ENCODE peak calls at places on chromosomes 2 and 18, in eight cellular contexts. B, E, R, A, P, O, Y and W are unnamed samples.

GRCh38 chr18:74063552-74063951 is 84.1 kb downstream of the FBXO15 start:
- DNase-seq in B (no peak), E (no peak), R (no peak), A (no peak), P (no peak), O (no peak), Y (no peak), W (no peak)

GRCh38 chr2:174522553-174522952 is 35.7 kb upstream of the GPR155 start:
- DNase-seq in B (no peak), E (no peak), R (no peak), A (no peak), P (no peak), O (peak; percentile 29), Y (no peak), W (peak; percentile 25)

GRCh38 chr2:191691016-191691725 is 13.2 kb downstream of the NABP1 start:
- DNase-seq in B (peak; percentile 55), E (no peak), R (no peak), A (peak; percentile 75), P (peak; percentile 26), O (peak; percentile 81), Y (peak; percentile 6), W (peak; percentile 90)

GRCh38 chr2:72573232-72573631 is 252.6 kb downstream of the EXOC6B start:
- DNase-seq in B (no peak), E (no peak), R (no peak), A (no peak), P (no peak), O (peak; percentile 19), Y (no peak), W (no peak)

GRCh38 chr2:218694405-218695145 is 16.1 kb upstream of the TTLL4 start:
- DNase-seq in B (no peak), E (no peak), R (no peak), A (no peak), P (no peak), O (no peak), Y (no peak), W (peak; percentile 47)

GRCh38 chr2:41865263-41865662 is 182.6 kb upstream of the PKDCC start:
- DNase-seq in B (no peak), E (no peak), R (no peak), A (no peak), P (no peak), O (no peak), Y (no peak), W (no peak)

GRCh38 chr2:53265900-53266299 is 501.7 kb upstream of the CHAC2 start:
- DNase-seq in B (no peak), E (no peak), R (no peak), A (no peak), P (no peak), O (no peak), Y (no peak), W (no peak)

GRCh38 chr18:80223581-80224148 is 23.6 kb downstream of the PARD6G start:
- DNase-seq in B (no peak), E (no peak), R (no peak), A (no peak), P (no peak), O (no peak), Y (no peak), W (no peak)

GRCh38 chr2:127173073-127173472 is 47.0 kb downstream of the CYP27C1 start:
- DNase-seq in B (no peak), E (no peak), R (no peak), A (no peak), P (no peak), O (no peak), Y (no peak), W (peak; percentile 97)

GRCh38 chr2:234880551-234881211 is 71.1 kb upstream of the SH3BP4 start:
- DNase-seq in B (no peak), E (no peak), R (peak; percentile 96), A (no peak), P (no peak), O (peak; percentile 69), Y (no peak), W (peak; percentile 94)

GRCh38 chr2:151437630-151438029 is 27.9 kb downstream of the RIF1 start:
- DNase-seq in B (peak; percentile 7), E (no peak), R (no peak), A (peak; percentile 27), P (no peak), O (peak; percentile 36), Y (no peak), W (peak; percentile 61)

GRCh38 chr2:129733041-129733440 is 246.4 kb upstream of the RAB6C start:
- DNase-seq in B (no peak), E (no peak), R (no peak), A (no peak), P (no peak), O (no peak), Y (no peak), W (no peak)

GRCh38 chr2:113196839-113197238 is 23.1 kb downstream of the PSD4 start:
- DNase-seq in B (no peak), E (no peak), R (no peak), A (no peak), P (no peak), O (no peak), Y (no peak), W (no peak)

GRCh38 chr2:46737577-46737976 is 178.0 kb downstream of the MCFD2 start:
- DNase-seq in B (no peak), E (no peak), R (peak; percentile 12), A (no peak), P (no peak), O (peak; percentile 42), Y (no peak), W (no peak)